ENCODE peak calls at places on chromosomes 4 and X, in four cellular contexts. B is lower leg skin, E is neural crest cell, D is fibroblast of the aortic adventitia. C is an unnamed sample.

GRCh38 chrX:111857534-111857933 is 18.4 kb upstream of the TRPC5OS start:
- DNase-seq in B (no peak), E (no peak), D (no peak), C (no peak)

GRCh38 chrX:50579955-50580354 is 109.3 kb upstream of the DGKK start:
- DNase-seq in B (peak), E (peak), D (peak), C (no peak)

GRCh38 chr4:153931804-153932203 is 142.9 kb upstream of the SFRP2 start:
- DNase-seq in B (no peak), E (no peak), D (peak), C (no peak)

GRCh38 chr4:87365348-87365747 is 25.6 kb downstream of the HSD17B11 start:
- DNase-seq in B (no peak), E (no peak), D (no peak), C (no peak)

GRCh38 chr4:178481564-178481963 is 1039.3 kb upstream of the AGA start:
- DNase-seq in B (no peak), E (no peak), D (no peak), C (no peak)

GRCh38 chrX:40012039-40012799 is 85.5 kb downstream of the BCOR start:
- DNase-seq in B (no peak), E (no peak), D (peak), C (no peak)

GRCh38 chr4:47639531-47639930 is 154.5 kb downstream of the ATP10D start:
- DNase-seq in B (no peak), E (no peak), D (no peak), C (no peak)

GRCh38 chrX:83535417-83536244 is 27.5 kb downstream of the POU3F4 start:
- DNase-seq in B (no peak), E (no peak), D (no peak), C (no peak)

DNA sequence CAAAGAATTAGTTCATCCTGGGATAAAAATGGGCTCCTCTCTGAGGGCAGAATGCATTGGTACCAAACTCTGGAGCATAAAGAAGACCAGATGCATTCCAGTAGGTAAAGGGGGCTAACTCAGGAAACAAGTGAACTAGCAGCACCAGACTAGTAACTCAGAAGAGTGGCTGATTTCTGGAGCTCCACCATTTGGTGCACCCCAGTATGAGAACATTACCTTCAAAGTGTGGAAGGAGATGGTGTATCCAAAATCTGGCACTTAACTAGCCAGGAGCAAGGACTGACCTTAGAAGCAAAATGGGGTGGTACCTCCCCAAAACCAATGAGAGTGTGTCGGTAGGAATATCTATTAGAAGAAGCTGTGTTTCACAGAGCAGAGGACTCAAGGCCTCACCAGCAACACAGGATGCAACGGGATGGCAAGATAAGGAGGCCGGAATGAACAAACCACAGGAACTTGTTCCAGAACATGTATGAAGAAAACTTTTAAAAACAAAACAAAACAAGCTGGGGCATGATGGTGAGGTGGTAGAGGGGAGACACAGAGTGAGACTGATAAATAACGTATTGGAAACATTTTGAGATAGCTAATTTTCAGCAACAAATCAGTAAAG is 142.3 kb downstream of the INPP4B start:
- DNase-seq in B (no peak), E (no peak), D (no peak), C (no peak)
- TF ChIP-seq CTCF in B (no peak), E (no peak), D (no peak), C (no peak)

DNA sequence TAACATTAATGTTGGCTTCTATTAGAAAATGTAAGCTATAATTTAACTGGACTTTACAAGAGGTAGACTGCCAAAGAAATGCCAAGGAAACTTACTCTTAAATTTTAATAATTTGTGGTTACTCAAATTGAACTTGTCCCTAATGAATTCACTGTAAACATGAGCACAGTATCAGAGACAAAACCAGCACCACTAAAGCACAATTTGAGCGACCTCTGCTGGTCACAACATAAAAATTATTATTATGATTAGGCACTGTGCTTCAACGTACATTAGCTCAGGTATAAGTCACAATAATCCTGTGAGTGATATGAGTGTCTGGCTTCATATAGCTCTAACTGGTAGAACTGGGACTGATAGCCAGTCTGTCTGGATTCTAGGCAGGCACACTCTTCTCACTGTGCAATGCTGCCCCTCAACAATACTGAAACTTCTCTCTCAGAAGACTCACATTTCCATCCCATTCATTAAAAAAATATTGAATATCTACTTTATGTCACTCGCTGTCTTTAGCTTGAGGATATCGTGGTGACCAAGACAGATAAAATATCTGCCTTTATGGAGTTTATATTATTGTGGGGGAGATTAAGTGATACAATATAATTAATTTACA is 8.0 kb downstream of the NUDT6 start:
- DNase-seq in B (no peak), E (no peak), D (peak), C (no peak)
- TF ChIP-seq CTCF in B (no peak), E (peak), D (peak), C (peak)

GRCh38 chr4:7186081-7186480 is 6.3 kb upstream of the SORCS2 start:
- DNase-seq in B (no peak), E (no peak), D (no peak), C (no peak)
- TF ChIP-seq CTCF in B (no peak), E (peak), D (peak), C (peak)

GRCh38 chr4:107151173-107151572 is 115.1 kb upstream of the DKK2 start:
- DNase-seq in B (no peak), E (no peak), D (no peak), C (no peak)

GRCh38 chr4:107156443-107156842 is 120.3 kb upstream of the DKK2 start:
- DNase-seq in B (no peak), E (no peak), D (no peak), C (no peak)

GRCh38 chr4:107153956-107154355 is 117.8 kb upstream of the DKK2 start:
- DNase-seq in B (no peak), E (no peak), D (no peak), C (no peak)

GRCh38 chr4:107155366-107155765 is 119.3 kb upstream of the DKK2 start:
- DNase-seq in B (no peak), E (no peak), D (peak), C (no peak)

DNA sequence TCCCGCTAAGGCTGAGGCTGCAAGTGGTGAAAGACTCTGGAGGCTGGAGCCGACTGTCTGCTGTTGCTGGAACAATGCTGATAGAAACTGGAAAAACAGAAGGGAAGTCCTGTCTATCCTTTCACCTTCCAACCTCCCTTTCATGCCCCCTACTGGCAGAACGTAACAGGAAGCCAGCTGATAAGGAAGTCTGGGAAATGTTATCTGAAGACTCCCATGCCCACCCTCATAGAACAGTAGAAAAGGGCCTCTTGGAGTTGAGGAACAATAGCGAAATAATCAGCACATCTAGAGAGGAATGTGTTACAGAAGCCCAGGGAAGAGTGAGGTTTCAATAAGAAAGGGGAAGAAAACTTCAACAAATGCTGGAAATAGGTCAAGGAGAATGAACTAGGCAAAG is 117.1 kb upstream of the DKK2 start:
- DNase-seq in B (no peak), E (no peak), D (peak), C (no peak)
- TF ChIP-seq CTCF in B (no peak), E (peak), D (peak), C (peak)

GRCh38 chrX:103918050-103918449 is 44.4 kb upstream of the TMSB15B start:
- DNase-seq in B (peak), E (peak), D (peak), C (no peak)
- TF ChIP-seq CTCF in B (no peak), E (peak), D (peak), C (peak)

DNA sequence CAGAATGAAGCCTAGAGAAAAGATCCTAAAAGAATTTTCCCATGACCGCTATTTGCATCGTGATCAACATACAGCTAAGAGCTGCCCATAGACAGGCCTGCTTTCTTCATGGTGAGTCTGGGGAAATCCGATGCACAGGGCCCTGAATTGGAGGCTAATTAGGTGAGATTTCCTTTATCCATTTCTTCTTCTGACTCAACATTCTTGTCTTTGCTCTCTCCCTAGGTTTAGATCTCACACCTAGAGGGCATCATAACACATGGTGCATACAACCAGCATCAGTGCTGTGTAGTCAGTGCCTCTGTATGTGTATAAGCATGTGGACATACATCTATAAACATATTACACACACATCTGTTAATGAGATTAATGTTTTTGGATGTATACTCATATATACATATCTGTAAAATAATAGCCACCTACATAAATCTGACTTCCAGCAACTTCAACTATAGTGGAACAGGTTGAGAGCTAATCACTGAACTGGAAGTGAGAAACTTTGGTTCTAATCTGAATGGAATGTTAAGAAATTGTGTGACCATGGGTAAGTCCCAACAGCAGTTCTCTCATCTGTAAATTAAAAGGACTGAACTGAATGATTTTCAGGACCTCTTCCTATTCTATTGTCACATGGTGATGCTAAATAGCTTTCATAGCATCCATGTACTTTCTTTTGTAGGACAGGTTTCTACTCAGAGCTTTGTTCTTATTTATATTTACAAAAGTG is 17.5 kb downstream of the GATB start:
- DNase-seq in B (no peak), E (no peak), D (no peak), C (no peak)
- TF ChIP-seq CTCF in B (no peak), E (no peak), D (no peak), C (no peak)

GRCh38 chrX:68683580-68683979 is 36.1 kb downstream of the STARD8 start:
- DNase-seq in B (no peak), E (no peak), D (no peak), C (no peak)

GRCh38 chrX:68684291-68684918 is 36.9 kb downstream of the STARD8 start:
- DNase-seq in B (peak), E (peak), D (no peak), C (no peak)

GRCh38 chrX:68685722-68686683 is 38.5 kb downstream of the STARD8 start:
- DNase-seq in B (no peak), E (peak), D (peak), C (no peak)

GRCh38 chrX:68684919-68685304 is 37.4 kb downstream of the STARD8 start:
- DNase-seq in B (no peak), E (no peak), D (no peak), C (no peak)

DNA sequence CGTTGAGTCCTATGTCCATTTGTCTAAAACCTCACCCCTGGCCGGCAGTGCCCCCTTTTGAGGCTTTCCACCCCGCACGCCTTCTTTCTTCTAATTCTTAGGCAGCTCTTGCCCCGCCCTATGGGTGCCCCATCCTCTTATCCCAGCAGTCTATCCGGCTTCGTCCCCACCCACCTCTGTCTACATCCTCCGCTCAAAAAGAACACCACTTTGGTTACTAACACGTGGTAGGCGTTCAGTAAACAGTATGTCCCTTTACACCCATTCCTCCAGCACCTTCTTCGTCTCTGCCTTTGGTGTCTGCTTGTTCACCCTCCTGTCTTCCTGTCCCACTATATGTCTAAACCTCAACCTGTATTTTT is 39.2 kb downstream of the STARD8 start:
- DNase-seq in B (peak), E (no peak), D (no peak), C (no peak)
- TF ChIP-seq CTCF in B (no peak), E (no peak), D (no peak), C (no peak)